ENCODE peak calls at places on chromosomes 11 and 22, in ten cellular contexts. One of them, this sample, is unnamed.

GRCh38 chr22:24303007-24303406 is 32.4 kb downstream of the SPECC1L start:
- ATAC-seq in upper lobe of left lung: peak; percentile 36
- ATAC-seq in HCT116: no peak
- ATAC-seq in IMR-90: no peak
- ATAC-seq in HepG2: no peak
- ATAC-seq in heart left ventricle: peak; percentile 30
- ATAC-seq in body of pancreas: peak; percentile 58
- ATAC-seq in A549: no peak
- ATAC-seq in K562: no peak
- ATAC-seq in GM12878: no peak
- ATAC-seq in this sample: peak; percentile 20

GRCh38 chr22:17920145-17920605 is 104.2 kb downstream of the MICAL3 start:
- ATAC-seq in A549: no peak
- ATAC-seq in GM12878: peak; percentile 47
- ATAC-seq in upper lobe of left lung: peak; percentile 65
- ATAC-seq in IMR-90: peak; percentile 63
- ATAC-seq in HepG2: peak; percentile 96
- ATAC-seq in HCT116: no peak
- ATAC-seq in K562: peak; percentile 92
- ATAC-seq in body of pancreas: peak; percentile 30
- ATAC-seq in heart left ventricle: peak; percentile 87
- ATAC-seq in this sample: peak; percentile 62

GRCh38 chr11:15896544-15896943 is 459.8 kb downstream of the SOX6 start:
- ATAC-seq in HepG2: no peak
- ATAC-seq in A549: no peak
- ATAC-seq in heart left ventricle: no peak
- ATAC-seq in K562: no peak
- ATAC-seq in IMR-90: no peak
- ATAC-seq in upper lobe of left lung: no peak
- ATAC-seq in body of pancreas: no peak
- ATAC-seq in GM12878: no peak
- ATAC-seq in HCT116: no peak
- ATAC-seq in this sample: no peak

GRCh38 chr11:503179-503981 is 3.7 kb downstream of the RNH1 start:
- ATAC-seq in A549: no peak
- ATAC-seq in upper lobe of left lung: peak; percentile 12
- ATAC-seq in body of pancreas: no peak
- ATAC-seq in HepG2: no peak
- ATAC-seq in heart left ventricle: no peak
- ATAC-seq in IMR-90: no peak
- ATAC-seq in HCT116: no peak
- ATAC-seq in GM12878: peak; percentile 50
- ATAC-seq in K562: peak; percentile 0
- ATAC-seq in this sample: no peak

GRCh38 chr11:4025248-4025956 is 69.2 kb upstream of the RRM1 start:
- ATAC-seq in HCT116: no peak
- ATAC-seq in body of pancreas: no peak
- ATAC-seq in HepG2: no peak
- ATAC-seq in heart left ventricle: peak; percentile 72
- ATAC-seq in IMR-90: peak; percentile 24
- ATAC-seq in upper lobe of left lung: peak; percentile 31
- ATAC-seq in GM12878: no peak
- ATAC-seq in K562: no peak
- ATAC-seq in A549: no peak
- ATAC-seq in this sample: peak; percentile 61

GRCh38 chr11:3981084-3981633 is 113.4 kb upstream of the RRM1 start:
- ATAC-seq in HepG2: no peak
- ATAC-seq in body of pancreas: no peak
- ATAC-seq in GM12878: no peak
- ATAC-seq in upper lobe of left lung: no peak
- ATAC-seq in heart left ventricle: peak; percentile 36
- ATAC-seq in K562: no peak
- ATAC-seq in HCT116: no peak
- ATAC-seq in A549: no peak
- ATAC-seq in IMR-90: no peak
- ATAC-seq in this sample: no peak

GRCh38 chr11:79195209-79195608 is 245.6 kb downstream of the TENM4 start:
- ATAC-seq in GM12878: no peak
- ATAC-seq in K562: no peak
- ATAC-seq in body of pancreas: no peak
- ATAC-seq in HepG2: no peak
- ATAC-seq in upper lobe of left lung: no peak
- ATAC-seq in HCT116: no peak
- ATAC-seq in IMR-90: no peak
- ATAC-seq in A549: no peak
- ATAC-seq in heart left ventricle: no peak
- ATAC-seq in this sample: no peak

GRCh38 chr11:110049501-110050200 is 43.5 kb upstream of the ZC3H12C start:
- ATAC-seq in upper lobe of left lung: no peak
- ATAC-seq in body of pancreas: no peak
- ATAC-seq in K562: no peak
- ATAC-seq in HCT116: no peak
- ATAC-seq in GM12878: no peak
- ATAC-seq in A549: no peak
- ATAC-seq in IMR-90: no peak
- ATAC-seq in HepG2: no peak
- ATAC-seq in heart left ventricle: no peak
- ATAC-seq in this sample: no peak

GRCh38 chr11:125271436-125272064 is 107.0 kb downstream of the PKNOX2 start:
- ATAC-seq in IMR-90: no peak
- ATAC-seq in K562: no peak
- ATAC-seq in HCT116: no peak
- ATAC-seq in A549: no peak
- ATAC-seq in body of pancreas: no peak
- ATAC-seq in upper lobe of left lung: no peak
- ATAC-seq in HepG2: no peak
- ATAC-seq in heart left ventricle: peak; percentile 71
- ATAC-seq in GM12878: no peak
- ATAC-seq in this sample: no peak

DNA sequence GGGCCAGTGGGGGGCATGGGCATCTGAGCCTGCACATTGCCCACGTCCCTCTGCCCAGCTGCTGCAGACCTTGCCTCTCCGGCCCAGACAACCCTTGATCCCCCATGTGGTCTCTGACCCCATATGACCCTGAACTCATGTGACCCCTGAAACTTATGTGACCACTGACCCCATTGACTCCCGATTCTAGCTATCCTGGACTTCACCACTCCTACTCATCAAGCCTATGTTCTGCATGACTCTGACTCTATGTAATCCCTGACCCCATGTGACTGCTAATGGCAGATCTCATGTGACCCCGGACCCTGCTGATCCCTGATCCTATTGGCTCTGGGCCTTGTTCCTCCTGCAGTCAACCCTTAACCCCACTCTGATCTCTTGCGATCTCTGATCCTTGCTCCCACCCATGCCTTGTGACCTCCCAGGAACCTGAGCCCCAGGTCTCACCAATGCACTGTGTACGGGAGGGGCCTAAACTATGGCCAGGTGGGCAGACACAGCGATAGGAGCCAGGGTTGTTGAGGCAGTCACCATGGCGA is 5.7 kb downstream of the LTBP3 start:
- ATAC-seq in upper lobe of left lung: no peak
- ATAC-seq in GM12878: no peak
- ATAC-seq in K562: no peak
- ATAC-seq in heart left ventricle: no peak
- ATAC-seq in HepG2: no peak
- ATAC-seq in body of pancreas: no peak
- ATAC-seq in HCT116: no peak
- ATAC-seq in IMR-90: no peak
- ATAC-seq in A549: no peak
- ATAC-seq in this sample: no peak
- H3K4me1 ChIP-seq in upper lobe of left lung: peaks cover 66% of the 10 kb centered on the region
- H3K4me1 ChIP-seq in GM12878: peaks cover 14% of the 10 kb centered on the region
- H3K4me1 ChIP-seq in K562: peaks cover 82% of the 10 kb centered on the region
- H3K4me1 ChIP-seq in heart left ventricle: peaks cover 44% of the 10 kb centered on the region
- H3K4me1 ChIP-seq in HepG2: peaks cover 57% of the 10 kb centered on the region
- H3K4me1 ChIP-seq in body of pancreas: peaks cover 45% of the 10 kb centered on the region
- H3K4me1 ChIP-seq in HCT116: peaks cover 72% of the 10 kb centered on the region
- H3K4me1 ChIP-seq in IMR-90: peaks cover 20% of the 10 kb centered on the region
- H3K4me1 ChIP-seq in A549: peaks cover 54% of the 10 kb centered on the region
- H3K4me1 ChIP-seq in this sample: peaks cover 64% of the 10 kb centered on the region

DNA sequence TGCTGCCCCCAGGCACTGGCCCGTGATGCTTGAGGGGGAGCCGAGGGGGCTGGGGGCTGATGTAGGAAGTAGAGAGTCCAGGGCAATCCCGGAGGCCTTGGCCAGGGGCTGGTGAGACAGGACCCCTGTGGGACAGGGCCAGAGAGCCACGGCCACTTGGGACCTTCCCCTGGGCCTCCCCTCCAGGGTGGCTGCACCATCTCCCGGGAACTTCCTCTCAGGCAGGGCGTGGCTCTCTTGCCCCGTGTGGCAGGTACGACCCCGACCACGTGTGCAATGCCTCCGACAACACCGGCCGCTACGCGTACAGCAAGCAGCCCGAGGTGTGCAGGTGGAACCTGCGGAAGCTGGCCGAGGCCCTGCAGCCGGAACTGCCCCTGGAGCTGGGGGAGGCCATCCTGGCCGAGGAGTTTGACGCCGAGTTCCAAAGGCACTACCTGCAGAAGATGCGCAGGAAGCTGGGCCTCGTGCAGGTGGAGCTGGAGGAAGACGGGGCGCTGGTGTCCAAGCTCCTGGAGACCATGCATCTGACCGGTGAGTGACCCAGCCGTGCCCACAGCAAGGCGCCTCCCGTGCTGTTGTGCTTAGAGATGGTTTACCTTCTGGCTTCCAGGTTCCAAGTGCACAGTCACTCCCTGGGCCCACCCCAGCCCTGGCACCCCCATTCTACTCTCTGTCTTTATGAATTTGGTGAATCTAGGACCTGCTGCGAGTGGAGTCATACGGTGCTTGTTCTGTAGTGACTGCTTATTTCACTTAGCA is 9.7 kb downstream of the SELENOO start:
- ATAC-seq in A549: no peak
- ATAC-seq in HCT116: no peak
- ATAC-seq in HepG2: no peak
- ATAC-seq in IMR-90: no peak
- ATAC-seq in body of pancreas: no peak
- ATAC-seq in heart left ventricle: no peak
- ATAC-seq in K562: no peak
- ATAC-seq in upper lobe of left lung: no peak
- ATAC-seq in GM12878: no peak
- ATAC-seq in this sample: no peak
- TF ChIP-seq POLR2A in A549: no peak
- TF ChIP-seq POLR2A in HCT116: no peak
- TF ChIP-seq POLR2A in HepG2: no peak
- TF ChIP-seq POLR2A in IMR-90: no peak
- TF ChIP-seq POLR2A in body of pancreas: no peak
- TF ChIP-seq POLR2A in heart left ventricle: no peak
- TF ChIP-seq POLR2A in K562: no peak
- TF ChIP-seq POLR2A in upper lobe of left lung: no peak
- TF ChIP-seq POLR2A in GM12878: peak; percentile 43
- TF ChIP-seq POLR2A in this sample: no peak

DNA sequence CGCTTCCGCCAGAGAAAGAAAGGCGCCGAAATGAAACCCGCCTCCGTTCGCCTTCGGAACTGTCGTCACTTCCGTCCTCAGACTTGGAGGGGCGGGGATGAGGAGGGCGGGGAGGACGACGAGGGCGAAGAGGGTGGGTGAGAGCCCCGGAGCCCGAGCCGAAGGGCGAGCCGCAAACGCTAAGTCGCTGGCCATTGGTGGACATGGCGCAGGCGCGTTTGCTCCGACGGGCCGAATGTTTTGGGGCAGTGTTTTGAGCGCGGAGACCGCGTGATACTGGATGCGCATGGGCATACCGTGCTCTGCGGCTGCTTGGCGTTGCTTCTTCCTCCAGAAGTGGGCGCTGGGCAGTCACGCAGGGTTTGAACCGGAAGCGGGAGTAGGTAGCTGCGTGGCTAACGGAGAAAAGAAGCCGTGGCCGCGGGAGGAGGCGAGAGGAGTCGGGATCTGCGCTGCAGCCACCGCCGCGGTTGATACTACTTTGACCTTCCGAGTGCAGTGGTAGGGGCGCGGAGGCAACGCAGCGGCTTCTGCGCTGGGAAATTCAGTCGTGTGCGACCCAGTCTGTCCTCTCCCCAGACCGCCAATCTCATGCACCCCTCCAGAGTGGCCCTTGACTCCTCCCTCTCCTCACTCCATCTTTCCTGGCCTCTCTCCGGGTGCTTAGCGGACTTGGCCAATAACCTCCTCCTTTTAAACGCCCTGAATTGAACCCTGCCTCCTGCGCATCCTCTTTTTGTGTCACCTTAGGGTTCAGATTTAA is at the start of gene ATM:
- ATAC-seq in GM12878: peak; percentile 88
- ATAC-seq in IMR-90: peak; percentile 95
- ATAC-seq in A549: peak; percentile 96
- ATAC-seq in K562: peak; percentile 89
- ATAC-seq in HCT116: peak; percentile 93
- ATAC-seq in HepG2: peak; percentile 92
- ATAC-seq in heart left ventricle: peak; percentile 97
- ATAC-seq in body of pancreas: peak; percentile 96
- ATAC-seq in upper lobe of left lung: peak; percentile 98
- ATAC-seq in this sample: peak; percentile 98
- H3K4me1 ChIP-seq in GM12878: peaks cover 19% of the 10 kb centered on the region
- H3K4me1 ChIP-seq in IMR-90: peaks cover 4% of the 10 kb centered on the region
- H3K4me1 ChIP-seq in A549: peaks cover 23% of the 10 kb centered on the region
- H3K4me1 ChIP-seq in K562: peaks cover 15% of the 10 kb centered on the region
- H3K4me1 ChIP-seq in HCT116: peaks cover 22% of the 10 kb centered on the region
- H3K4me1 ChIP-seq in HepG2: peaks cover 50% of the 10 kb centered on the region
- H3K4me1 ChIP-seq in heart left ventricle: peaks cover 34% of the 10 kb centered on the region
- H3K4me1 ChIP-seq in body of pancreas: peaks cover 45% of the 10 kb centered on the region
- H3K4me1 ChIP-seq in upper lobe of left lung: peaks cover 53% of the 10 kb centered on the region
- H3K4me1 ChIP-seq in this sample: peaks cover 70% of the 10 kb centered on the region

GRCh38 chr22:46263208-46263575 is at the start of gene PKDREJ:
- ATAC-seq in GM12878: no peak
- ATAC-seq in heart left ventricle: no peak
- ATAC-seq in body of pancreas: no peak
- ATAC-seq in upper lobe of left lung: no peak
- ATAC-seq in HepG2: no peak
- ATAC-seq in HCT116: no peak
- ATAC-seq in K562: no peak
- ATAC-seq in IMR-90: no peak
- ATAC-seq in A549: no peak
- ATAC-seq in this sample: no peak

GRCh38 chr22:46269564-46269963 is 1.8 kb downstream of the TTC38 start:
- ATAC-seq in HepG2: peak; percentile 17
- ATAC-seq in A549: no peak
- ATAC-seq in upper lobe of left lung: no peak
- ATAC-seq in IMR-90: no peak
- ATAC-seq in HCT116: no peak
- ATAC-seq in GM12878: no peak
- ATAC-seq in K562: no peak
- ATAC-seq in heart left ventricle: no peak
- ATAC-seq in body of pancreas: no peak
- ATAC-seq in this sample: no peak

GRCh38 chr22:46262449-46263207 is 515 bp downstream of the PKDREJ start:
- ATAC-seq in upper lobe of left lung: peak; percentile 77
- ATAC-seq in A549: peak; percentile 36
- ATAC-seq in GM12878: no peak
- ATAC-seq in body of pancreas: peak; percentile 54
- ATAC-seq in HepG2: no peak
- ATAC-seq in IMR-90: peak; percentile 35
- ATAC-seq in heart left ventricle: peak; percentile 55
- ATAC-seq in HCT116: no peak
- ATAC-seq in K562: no peak
- ATAC-seq in this sample: peak; percentile 72

GRCh38 chr22:46272196-46272595 is 4.4 kb downstream of the TTC38 start:
- ATAC-seq in K562: no peak
- ATAC-seq in heart left ventricle: no peak
- ATAC-seq in HepG2: no peak
- ATAC-seq in A549: no peak
- ATAC-seq in upper lobe of left lung: no peak
- ATAC-seq in IMR-90: no peak
- ATAC-seq in body of pancreas: no peak
- ATAC-seq in GM12878: no peak
- ATAC-seq in HCT116: no peak
- ATAC-seq in this sample: no peak

GRCh38 chr22:46267431-46268279 is at the start of gene TTC38:
- ATAC-seq in heart left ventricle: peak; percentile 98
- ATAC-seq in upper lobe of left lung: peak; percentile 99
- ATAC-seq in body of pancreas: peak; percentile 98
- ATAC-seq in A549: peak; percentile 98
- ATAC-seq in HCT116: peak; percentile 96
- ATAC-seq in HepG2: peak; percentile 94
- ATAC-seq in IMR-90: peak; percentile 99
- ATAC-seq in K562: peak; percentile 98
- ATAC-seq in GM12878: peak; percentile 99
- ATAC-seq in this sample: peak; percentile 98
- TF ChIP-seq POLR2A in heart left ventricle: no peak
- TF ChIP-seq POLR2A in upper lobe of left lung: peak; percentile 38
- TF ChIP-seq POLR2A in body of pancreas: peak; percentile 92
- TF ChIP-seq POLR2A in A549: peak; percentile 53
- TF ChIP-seq POLR2A in HCT116: peak; percentile 80
- TF ChIP-seq POLR2A in HepG2: peak; percentile 93
- TF ChIP-seq POLR2A in IMR-90: peak; percentile 37
- TF ChIP-seq POLR2A in K562: peak; percentile 75
- TF ChIP-seq POLR2A in GM12878: peak; percentile 84
- TF ChIP-seq POLR2A in this sample: peak; percentile 32

This sample was measured in gastroesophageal sphincter.